ENCODE peak calls at places on chromosomes 5 and 9, in nine cellular contexts. One of them, this sample, is unnamed.
A peak's percentile ranks its signal among the peaks of the same experiment; 100 is the strongest.

GRCh38 chr5:117143381-117143780 is 568.8 kb upstream of the SEMA6A start:
- DNase-seq in spleen: no peak
- DNase-seq in PC-9: no peak
- DNase-seq in K562: no peak
- DNase-seq in esophagus squamous epithelium: no peak
- DNase-seq in PC-3: no peak
- DNase-seq in left lung: no peak
- DNase-seq in upper lobe of right lung: no peak
- DNase-seq in tibial artery: no peak
- DNase-seq in this sample: no peak

GRCh38 chr5:122478741-122479459 is 166.9 kb downstream of the SNCAIP start:
- DNase-seq in PC-9: peak; percentile 94
- DNase-seq in esophagus squamous epithelium: no peak
- DNase-seq in tibial artery: no peak
- DNase-seq in PC-3: peak; percentile 93
- DNase-seq in left lung: no peak
- DNase-seq in upper lobe of right lung: no peak
- DNase-seq in K562: no peak
- DNase-seq in spleen: no peak
- DNase-seq in this sample: no peak

GRCh38 chr9:37501957-37502596 is 16.3 kb downstream of the POLR1E start:
- DNase-seq in tibial artery: no peak
- DNase-seq in upper lobe of right lung: no peak
- DNase-seq in left lung: no peak
- DNase-seq in PC-9: no peak
- DNase-seq in esophagus squamous epithelium: no peak
- DNase-seq in spleen: no peak
- DNase-seq in PC-3: no peak
- DNase-seq in K562: no peak
- DNase-seq in this sample: no peak

GRCh38 chr5:100861148-100861547 is 41.9 kb downstream of the ST8SIA4 start:
- DNase-seq in left lung: no peak
- DNase-seq in PC-9: no peak
- DNase-seq in tibial artery: no peak
- DNase-seq in K562: no peak
- DNase-seq in upper lobe of right lung: no peak
- DNase-seq in spleen: no peak
- DNase-seq in PC-3: no peak
- DNase-seq in esophagus squamous epithelium: no peak
- DNase-seq in this sample: no peak

GRCh38 chr5:138975098-138975847 is 100.1 kb upstream of the LRRTM2 start:
- DNase-seq in esophagus squamous epithelium: no peak
- DNase-seq in PC-3: no peak
- DNase-seq in upper lobe of right lung: no peak
- DNase-seq in PC-9: no peak
- DNase-seq in spleen: no peak
- DNase-seq in left lung: no peak
- DNase-seq in tibial artery: no peak
- DNase-seq in K562: peak; percentile 73
- DNase-seq in this sample: no peak

GRCh38 chr5:132059696-132060500 is 557 bp upstream of the IL3 start:
- DNase-seq in PC-9: no peak
- DNase-seq in K562: no peak
- DNase-seq in left lung: peak; percentile 68
- DNase-seq in esophagus squamous epithelium: no peak
- DNase-seq in spleen: peak; percentile 63
- DNase-seq in PC-3: no peak
- DNase-seq in tibial artery: peak; percentile 59
- DNase-seq in upper lobe of right lung: peak; percentile 56
- DNase-seq in this sample: peak; percentile 39

GRCh38 chr5:52897238-52897614 is 91.9 kb upstream of the ITGA2 start:
- DNase-seq in PC-3: no peak
- DNase-seq in PC-9: no peak
- DNase-seq in upper lobe of right lung: no peak
- DNase-seq in K562: no peak
- DNase-seq in spleen: no peak
- DNase-seq in left lung: no peak
- DNase-seq in esophagus squamous epithelium: no peak
- DNase-seq in tibial artery: no peak
- DNase-seq in this sample: no peak

GRCh38 chr5:135179308-135179980 is 145.4 kb upstream of the PITX1 start:
- DNase-seq in tibial artery: no peak
- DNase-seq in K562: no peak
- DNase-seq in spleen: no peak
- DNase-seq in left lung: no peak
- DNase-seq in PC-3: no peak
- DNase-seq in PC-9: peak; percentile 74
- DNase-seq in esophagus squamous epithelium: no peak
- DNase-seq in upper lobe of right lung: no peak
- DNase-seq in this sample: no peak

GRCh38 chr5:54388411-54388810 is 67.1 kb upstream of the HSPB3 start:
- DNase-seq in tibial artery: no peak
- DNase-seq in esophagus squamous epithelium: no peak
- DNase-seq in PC-9: no peak
- DNase-seq in upper lobe of right lung: no peak
- DNase-seq in left lung: no peak
- DNase-seq in spleen: no peak
- DNase-seq in K562: peak; percentile 28
- DNase-seq in PC-3: no peak
- DNase-seq in this sample: no peak
- H3K27ac ChIP-seq in tibial artery: peak overlapping the region; percentile 7
- H3K27ac ChIP-seq in esophagus squamous epithelium: peak overlapping the region; percentile 8
- H3K27ac ChIP-seq in PC-9: no peak overlapping the region
- H3K27ac ChIP-seq in upper lobe of right lung: no peak overlapping the region
- H3K27ac ChIP-seq in left lung: no peak overlapping the region
- H3K27ac ChIP-seq in spleen: no peak overlapping the region
- H3K27ac ChIP-seq in K562: peak overlapping the region; percentile 19
- H3K27ac ChIP-seq in PC-3: no peak overlapping the region
- H3K27ac ChIP-seq in this sample: no peak overlapping the region

GRCh38 chr5:172721455-172722308 is 49.3 kb downstream of the DUSP1 start:
- DNase-seq in spleen: no peak
- DNase-seq in tibial artery: no peak
- DNase-seq in K562: no peak
- DNase-seq in left lung: no peak
- DNase-seq in PC-9: no peak
- DNase-seq in PC-3: no peak
- DNase-seq in esophagus squamous epithelium: no peak
- DNase-seq in upper lobe of right lung: no peak
- DNase-seq in this sample: no peak
- H3K4me1 ChIP-seq in spleen: peaks cover 32% of the 10 kb centered on the region
- H3K4me1 ChIP-seq in tibial artery: peaks cover 43% of the 10 kb centered on the region
- H3K4me1 ChIP-seq in K562: no peaks in the 10 kb centered on the region
- H3K4me1 ChIP-seq in left lung: peaks cover 43% of the 10 kb centered on the region
- H3K4me1 ChIP-seq in PC-9: peaks cover 3% of the 10 kb centered on the region
- H3K4me1 ChIP-seq in PC-3: no peaks in the 10 kb centered on the region
- H3K4me1 ChIP-seq in esophagus squamous epithelium: no peaks in the 10 kb centered on the region
- H3K4me1 ChIP-seq in upper lobe of right lung: peaks cover 42% of the 10 kb centered on the region
- H3K4me1 ChIP-seq in this sample: peaks cover 45% of the 10 kb centered on the region

GRCh38 chr9:131738293-131738692 is 1.6 kb downstream of the RAPGEF1 start:
- DNase-seq in PC-9: no peak
- DNase-seq in K562: no peak
- DNase-seq in spleen: no peak
- DNase-seq in tibial artery: no peak
- DNase-seq in upper lobe of right lung: no peak
- DNase-seq in esophagus squamous epithelium: no peak
- DNase-seq in PC-3: no peak
- DNase-seq in left lung: no peak
- DNase-seq in this sample: peak; percentile 41
- H3K27ac ChIP-seq in PC-9: no peak overlapping the region
- H3K27ac ChIP-seq in K562: no peak overlapping the region
- H3K27ac ChIP-seq in spleen: peak overlapping the region; percentile 98
- H3K27ac ChIP-seq in tibial artery: peak overlapping the region; percentile 69
- H3K27ac ChIP-seq in upper lobe of right lung: peak overlapping the region; percentile 87
- H3K27ac ChIP-seq in esophagus squamous epithelium: peak overlapping the region; percentile 96
- H3K27ac ChIP-seq in PC-3: no peak overlapping the region
- H3K27ac ChIP-seq in left lung: peak overlapping the region; percentile 91
- H3K27ac ChIP-seq in this sample: peak overlapping the region; percentile 91

DNA sequence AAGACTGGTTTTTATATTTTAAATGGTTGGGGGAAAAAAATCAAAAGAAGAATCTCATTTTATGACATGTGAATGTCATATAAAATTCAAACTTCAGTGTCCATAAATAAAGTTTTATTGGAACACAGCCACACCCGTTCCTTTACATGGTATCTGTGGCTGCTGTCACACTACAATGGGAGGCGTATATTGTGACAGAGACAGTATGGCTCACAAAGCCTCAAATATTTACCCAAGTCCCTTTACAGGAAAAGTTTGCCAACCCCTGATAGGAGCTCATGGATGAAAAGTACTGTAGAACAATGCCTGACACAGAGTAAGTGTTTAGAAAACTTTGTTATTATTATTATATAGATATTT is 5.2 kb upstream of the DUSP1 start:
- DNase-seq in spleen: no peak
- DNase-seq in PC-3: peak; percentile 80
- DNase-seq in left lung: no peak
- DNase-seq in PC-9: no peak
- DNase-seq in tibial artery: no peak
- DNase-seq in upper lobe of right lung: no peak
- DNase-seq in esophagus squamous epithelium: no peak
- DNase-seq in K562: no peak
- DNase-seq in this sample: no peak
- H3K4me1 ChIP-seq in spleen: peaks cover 77% of the 10 kb centered on the region
- H3K4me1 ChIP-seq in PC-3: peaks cover 60% of the 10 kb centered on the region
- H3K4me1 ChIP-seq in left lung: peaks cover 81% of the 10 kb centered on the region
- H3K4me1 ChIP-seq in PC-9: peaks cover 71% of the 10 kb centered on the region
- H3K4me1 ChIP-seq in tibial artery: peaks cover 71% of the 10 kb centered on the region
- H3K4me1 ChIP-seq in upper lobe of right lung: peaks cover 67% of the 10 kb centered on the region
- H3K4me1 ChIP-seq in esophagus squamous epithelium: peaks cover 62% of the 10 kb centered on the region
- H3K4me1 ChIP-seq in K562: peaks cover 48% of the 10 kb centered on the region
- H3K4me1 ChIP-seq in this sample: peaks cover 72% of the 10 kb centered on the region

DNA sequence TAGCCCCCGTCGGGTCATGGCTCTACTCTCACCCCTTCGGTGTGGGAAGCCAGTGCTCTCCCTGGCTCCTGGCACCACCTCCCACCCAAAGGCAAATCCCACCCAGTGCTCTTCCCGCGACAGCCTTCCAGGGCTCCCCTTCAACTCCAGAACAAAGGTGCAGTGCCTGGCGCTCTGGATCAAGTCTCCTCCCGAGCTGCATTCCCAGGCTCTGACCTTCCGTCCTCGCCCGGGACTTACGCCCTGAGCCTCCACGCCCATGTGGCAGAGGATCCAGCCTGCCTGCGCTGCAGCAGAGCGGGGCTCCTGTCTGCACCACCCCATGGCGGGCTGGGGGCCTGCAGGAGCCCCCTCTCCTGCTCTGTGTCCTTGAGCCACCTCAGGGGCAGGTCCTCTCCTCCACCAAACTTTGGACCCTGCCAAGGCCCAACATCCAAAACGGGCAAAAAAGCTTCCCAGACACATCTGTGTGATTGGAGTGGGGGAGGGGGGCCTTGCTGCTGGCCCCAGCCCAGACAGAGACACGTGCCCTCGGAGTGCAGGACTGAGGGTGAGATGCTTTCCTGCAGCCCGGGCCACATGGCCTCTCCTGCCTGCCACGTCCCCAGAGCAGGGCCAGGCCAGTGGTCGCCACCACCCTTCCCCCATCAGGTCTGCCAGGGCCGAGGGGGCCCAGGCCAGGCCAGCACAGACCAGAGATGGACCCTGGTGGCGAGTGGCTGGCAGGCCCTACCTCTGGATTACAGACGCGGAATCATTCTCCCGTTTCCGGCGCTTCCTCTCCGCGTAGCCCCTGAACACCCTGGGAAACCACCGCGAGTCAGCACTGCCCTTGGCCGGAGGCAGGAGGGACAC is 4.4 kb downstream of the NSMF start:
- DNase-seq in PC-3: no peak
- DNase-seq in left lung: peak; percentile 80
- DNase-seq in esophagus squamous epithelium: no peak
- DNase-seq in K562: no peak
- DNase-seq in tibial artery: peak; percentile 74
- DNase-seq in PC-9: no peak
- DNase-seq in upper lobe of right lung: peak; percentile 71
- DNase-seq in spleen: peak; percentile 84
- DNase-seq in this sample: peak; percentile 63
- H3K27ac ChIP-seq in PC-3: no peak overlapping the region
- H3K27ac ChIP-seq in left lung: peak overlapping the region; percentile 65
- H3K27ac ChIP-seq in esophagus squamous epithelium: peak overlapping the region; percentile 86
- H3K27ac ChIP-seq in K562: peak overlapping the region; percentile 51
- H3K27ac ChIP-seq in tibial artery: peak overlapping the region; percentile 85
- H3K27ac ChIP-seq in PC-9: no peak overlapping the region
- H3K27ac ChIP-seq in upper lobe of right lung: peak overlapping the region; percentile 74
- H3K27ac ChIP-seq in spleen: peak overlapping the region; percentile 88
- H3K27ac ChIP-seq in this sample: peak overlapping the region; percentile 84

This sample was measured in lower lobe of right lung.